ENCODE peak calls at places on chromosomes 16 and 17, in five cellular contexts. T, K, C, L and H are unnamed samples.

GRCh38 chr17:5877948-5878347 is 192.2 kb upstream of the WSCD1 start:
- DNase-seq in T (no peak), C (peak), L (no peak), K (no peak), H (no peak)

GRCh38 chr17:62933986-62934385 is 32.0 kb upstream of the TANC2 start:
- DNase-seq in T (no peak), C (no peak), K (no peak), L (peak), H (no peak)

GRCh38 chr17:57940217-57940616 is 15.0 kb downstream of the CUEDC1 start:
- DNase-seq in C (no peak), K (no peak), L (peak), T (no peak), H (peak)

GRCh38 chr17:62869885-62870580 is 61.9 kb upstream of the MARCHF10 start:
- DNase-seq in L (peak), C (no peak), T (no peak), K (no peak), H (no peak)

GRCh38 chr16:87391324-87391949 is 699 bp upstream of the MAP1LC3B start:
- DNase-seq in C (peak), K (peak), L (peak), T (peak), H (peak)

GRCh38 chr17:27389542-27390140 is 66.6 kb upstream of the KSR1 start:
- DNase-seq in C (no peak), L (no peak), T (no peak), K (no peak), H (no peak)

GRCh38 chr16:19517424-19518089 is 4.3 kb downstream of the GDE1 start:
- DNase-seq in L (no peak), C (no peak), K (no peak), T (no peak), H (no peak)

GRCh38 chr16:82263456-82264159 is 93.6 kb upstream of the MPHOSPH6 start:
- DNase-seq in K (peak), T (peak), C (peak), L (peak), H (peak)

GRCh38 chr17:77127735-77128361 is 12.9 kb upstream of the SEC14L1 start:
- DNase-seq in T (peak), L (no peak), C (peak), K (peak), H (peak)

GRCh38 chr16:26983426-26983825 is 83.3 kb upstream of the C16orf82 start:
- DNase-seq in T (no peak), C (no peak), L (no peak), K (no peak), H (no peak)

GRCh38 chr17:65463242-65463641 is 98.2 kb downstream of the AXIN2 start:
- DNase-seq in T (no peak), C (peak), L (no peak), K (no peak), H (peak)

GRCh38 chr17:82582208-82582607 is 62.7 kb downstream of the FOXK2 start:
- DNase-seq in T (no peak), C (no peak), L (no peak), K (no peak), H (no peak)

GRCh38 chr16:995087-995486 is 13.5 kb downstream of the SOX8 start:
- DNase-seq in L (no peak), T (no peak), K (no peak), C (no peak), H (no peak)

GRCh38 chr16:78317871-78318270 is 218.4 kb downstream of the WWOX start:
- DNase-seq in C (no peak), T (no peak), L (no peak), K (no peak), H (no peak)

GRCh38 chr17:489758-490329 is 137.2 kb upstream of the RPH3AL start:
- DNase-seq in K (peak), L (no peak), C (peak), T (peak), H (peak)

GRCh38 chr16:30449116-30449435 is 3.4 kb upstream of the SEPHS2 start:
- DNase-seq in L (no peak), K (no peak), C (no peak), T (no peak), H (no peak)

GRCh38 chr16:2813661-2814288 is 3.3 kb upstream of the PRSS21 start:
- DNase-seq in L (no peak), K (no peak), T (no peak), C (no peak), H (no peak)

GRCh38 chr17:79118924-79119323 is 44.3 kb downstream of the ENGASE start:
- DNase-seq in T (no peak), K (no peak), C (no peak), L (no peak), H (no peak)